ENCODE peak calls at places on chromosomes 4 and X, in four cellular contexts. H is foreskin fibroblast; V is activated CD4-positive, alpha-beta T cell treated with anti-CD3 and anti-CD28 coated beads for 36 hours; M is mucosa of descending colon. E is an unnamed sample.

GRCh38 chrX:115134366-115134765 is 54.8 kb upstream of the RBMXL3 start:
- DNase-seq in H (no peak), V (no peak), M (no peak), E (no peak)

GRCh38 chr4:122827258-122827887 is 742 bp downstream of the FGF2 start:
- DNase-seq in H (peak; percentile 49), M (peak; percentile 51), V (peak; percentile 47), E (peak; percentile 0)

GRCh38 chr4:189033801-189034347 is 894.6 kb downstream of the TRIML1 start:
- DNase-seq in V (no peak), M (no peak), H (no peak), E (no peak)

GRCh38 chr4:94446386-94446785 is 5.4 kb upstream of the PDLIM5 start:
- DNase-seq in M (no peak), H (peak; percentile 90), V (no peak), E (no peak)

GRCh38 chr4:25539241-25539640 is 116.4 kb upstream of the SLC34A2 start:
- DNase-seq in V (no peak), M (no peak), H (no peak), E (no peak)

GRCh38 chr4:3324093-3324815 is 31.4 kb downstream of the RGS12 start:
- DNase-seq in H (no peak), V (no peak), M (peak; percentile 14), E (no peak)

GRCh38 chrX:7614616-7615015 is 228.4 kb upstream of the VCX start:
- DNase-seq in M (no peak), V (no peak), H (no peak), E (no peak)

GRCh38 chr4:74033721-74034120 is 4.8 kb downstream of the CXCL3 start:
- DNase-seq in H (no peak), V (no peak), M (no peak), E (no peak)

GRCh38 chr4:9800878-9801277 is 19.4 kb downstream of the DRD5 start:
- DNase-seq in H (no peak), V (no peak), M (no peak), E (peak; percentile 20)